ENCODE peak calls at places on chromosomes 4 and X, in six cellular contexts. W is heart left ventricle, O is suprapubic skin, Y is thyroid gland, A is tibial nerve, U is endothelial cell of umbilical vein. Q is an unnamed sample.

GRCh38 chr4:173289351-173289725 is 44.8 kb downstream of the HMGB2 start:
- DNase-seq in W (no peak), O (no peak), Y (no peak), A (no peak), U (no peak), Q (peak; percentile 77)

GRCh38 chr4:67520141-67520540 is 25.2 kb downstream of the CENPC start:
- DNase-seq in W (no peak), O (no peak), Y (no peak), A (no peak), U (no peak), Q (peak; percentile 3)

GRCh38 chrX:130578906-130579305 is 177.1 kb downstream of the RBMX2 start:
- DNase-seq in W (no peak), O (no peak), Y (no peak), A (no peak), U (no peak), Q (no peak)

GRCh38 chr4:76939184-76939583 is 10.4 kb upstream of the SEPTIN11 start:
- DNase-seq in W (no peak), O (no peak), Y (no peak), A (no peak), U (no peak), Q (no peak)

GRCh38 chrX:115957862-115958490 is 212.6 kb upstream of the AGTR2 start:
- DNase-seq in W (no peak), O (no peak), Y (no peak), A (no peak), U (no peak), Q (no peak)

GRCh38 chrX:41334866-41335589 is 1.1 kb downstream of the DDX3X start:
- DNase-seq in W (peak; percentile 83), O (peak; percentile 80), Y (peak; percentile 45), A (peak; percentile 15), U (peak; percentile 43), Q (peak; percentile 72)

GRCh38 chr4:139746430-139746829 is 80.8 kb downstream of the MGST2 start:
- DNase-seq in W (no peak), O (no peak), Y (no peak), A (no peak), U (no peak), Q (no peak)

GRCh38 chrX:71637848-71638247 is 19.5 kb upstream of the CXCR3 start:
- DNase-seq in W (no peak), O (no peak), Y (no peak), A (no peak), U (peak; percentile 72), Q (no peak)

GRCh38 chrX:119467842-119468185 is 430 bp upstream of the SLC25A5 start:
- DNase-seq in W (no peak), O (no peak), Y (no peak), A (no peak), U (no peak), Q (no peak)

GRCh38 chr4:176298664-176299063 is 21.1 kb upstream of the SPCS3 start:
- DNase-seq in W (no peak), O (no peak), Y (no peak), A (no peak), U (no peak), Q (no peak)

GRCh38 chr4:73583661-73584060 is 36.6 kb downstream of the RASSF6 start:
- DNase-seq in W (no peak), O (no peak), Y (no peak), A (no peak), U (no peak), Q (no peak)

GRCh38 chr4:140150636-140150885 is 3.4 kb downstream of the MAML3 start:
- DNase-seq in W (no peak), O (peak; percentile 92), Y (no peak), A (peak; percentile 75), U (no peak), Q (no peak)

GRCh38 chr4:187127456-187127855 is 403.8 kb upstream of the FAT1 start:
- DNase-seq in W (no peak), O (no peak), Y (no peak), A (no peak), U (no peak), Q (no peak)

GRCh38 chr4:153522800-153523089 is 56.6 kb downstream of the TMEM131L start:
- DNase-seq in W (no peak), O (no peak), Y (no peak), A (no peak), U (no peak), Q (no peak)

GRCh38 chrX:103656623-103657022 is 27.8 kb downstream of the TCEAL1 start:
- DNase-seq in W (no peak), O (no peak), Y (no peak), A (no peak), U (peak; percentile 59), Q (no peak)

GRCh38 chr4:186169942-186170802 is 21.2 kb upstream of the CYP4V2 start:
- DNase-seq in W (no peak), O (no peak), Y (peak; percentile 29), A (no peak), U (no peak), Q (no peak)

GRCh38 chrX:113212052-113212451 is 371.4 kb upstream of the AMOT start:
- DNase-seq in W (no peak), O (no peak), Y (no peak), A (no peak), U (no peak), Q (no peak)

GRCh38 chr4:667545-667925 is 6.5 kb downstream of the ATP5ME start:
- DNase-seq in W (no peak), O (no peak), Y (no peak), A (no peak), U (no peak), Q (no peak)

GRCh38 chrX:15465347-15465746 is 27.8 kb downstream of the PIR start:
- DNase-seq in W (no peak), O (no peak), Y (no peak), A (peak; percentile 13), U (no peak), Q (no peak)

DNA sequence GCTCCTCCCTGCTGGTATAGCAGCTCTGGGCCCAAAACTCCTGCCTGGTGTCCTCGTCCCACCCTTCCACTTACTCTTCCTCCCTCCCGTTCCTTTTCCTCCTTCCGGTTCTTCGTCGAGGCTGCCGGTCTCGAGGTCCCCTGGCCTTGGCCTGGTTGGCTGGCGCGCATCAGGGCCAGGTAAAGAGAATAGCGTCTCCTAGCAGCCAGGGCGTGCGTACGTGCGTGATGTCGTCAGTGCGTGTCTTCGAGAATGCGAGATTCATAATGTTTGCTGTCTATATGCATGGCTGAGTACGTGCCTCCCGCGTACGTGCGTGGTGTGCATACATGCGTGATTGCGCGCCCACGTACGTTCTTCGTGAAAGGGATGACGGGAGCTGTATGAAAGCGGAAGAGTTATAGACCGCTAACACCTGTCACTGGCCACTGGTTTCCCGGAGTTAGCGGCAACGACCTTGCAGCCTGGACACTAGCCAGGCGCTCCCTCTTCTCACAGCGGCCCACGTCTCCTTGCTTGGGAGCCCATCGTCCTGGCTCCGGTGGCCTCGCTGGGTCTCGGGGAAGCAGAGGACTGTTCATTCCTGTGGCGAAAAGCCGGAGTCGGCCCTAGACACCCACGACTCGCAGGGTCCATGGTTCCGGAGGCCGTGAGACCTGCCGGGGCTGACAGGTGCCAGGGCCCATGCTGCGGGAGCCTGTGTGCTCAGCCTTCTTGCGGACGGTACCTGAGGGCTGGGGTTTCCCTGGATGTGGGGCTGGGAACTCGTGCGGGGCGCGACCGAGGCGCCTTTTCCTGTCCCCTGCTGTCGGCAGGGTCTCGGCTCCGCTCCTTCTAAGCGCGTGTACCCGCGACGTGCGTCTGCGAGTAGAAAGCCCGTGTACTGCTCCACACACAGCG is at the start of gene EOLA1:
- DNase-seq in W (peak; percentile 92), O (peak; percentile 89), Y (peak; percentile 90), A (peak; percentile 59), U (peak; percentile 96), Q (peak; percentile 95)
- TF ChIP-seq POLR2A in W (no peak), O (peak; percentile 29), Y (no peak), A (no peak), U (peak; percentile 38), Q (peak; percentile 76)

DNA sequence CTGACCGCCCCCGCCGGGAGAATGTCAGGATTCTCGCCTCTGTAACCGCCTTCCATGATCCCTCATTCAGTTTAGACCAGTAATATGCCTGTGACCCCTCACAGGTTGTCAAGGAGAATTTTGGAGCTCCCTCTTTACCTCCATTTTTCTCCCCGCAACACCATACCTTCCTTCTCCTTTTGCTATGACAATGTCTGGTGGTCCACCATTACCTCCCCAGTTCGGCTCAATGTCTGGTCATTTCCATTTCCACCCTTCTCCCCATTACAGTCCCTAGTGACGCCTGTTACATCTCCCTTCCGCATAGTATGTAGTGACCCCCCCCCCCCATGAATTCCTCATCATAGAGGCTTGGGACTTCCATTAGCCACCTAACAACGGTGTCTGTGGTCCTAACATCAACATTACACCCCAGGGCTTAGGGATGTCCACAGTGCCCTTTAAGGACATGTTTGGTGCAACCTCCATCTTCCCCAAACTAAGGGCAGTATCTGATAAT is 697 bp downstream of the ARAF start:
- DNase-seq in W (no peak), O (no peak), Y (no peak), A (no peak), U (no peak), Q (no peak)
- TF ChIP-seq POLR2A in W (no peak), O (no peak), Y (no peak), A (no peak), U (no peak), Q (peak; percentile 49)

DNA sequence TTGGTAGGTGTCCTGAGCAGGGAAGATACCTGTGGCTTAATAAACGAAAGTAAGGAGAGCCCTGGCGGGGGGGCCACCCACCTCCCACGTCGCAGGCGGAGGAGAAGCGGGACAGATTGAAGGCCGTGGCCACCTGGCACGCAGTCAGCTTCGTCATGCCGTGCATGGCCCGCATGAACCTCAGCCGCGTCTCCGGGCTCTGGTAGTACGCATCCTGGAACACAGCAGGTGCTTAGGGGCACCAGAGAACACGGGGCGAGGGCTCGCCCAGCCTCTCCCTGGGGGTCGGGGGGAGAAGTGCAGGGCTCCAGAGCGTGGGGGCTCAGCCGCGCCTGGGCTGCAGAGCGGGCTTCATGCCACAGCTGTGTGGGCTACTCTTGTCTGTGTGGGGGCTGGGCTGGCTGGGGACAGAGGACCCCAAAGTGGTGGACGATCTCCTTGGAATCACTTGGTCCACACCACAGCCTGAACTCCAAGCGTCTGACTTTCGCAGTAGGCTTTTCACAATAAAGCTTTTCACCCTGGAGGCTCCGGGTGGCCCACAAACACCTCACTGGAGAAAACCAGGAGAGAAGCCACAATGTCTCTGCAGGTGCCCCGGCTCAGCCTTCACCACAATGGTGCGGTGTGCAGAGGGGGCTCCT is 27.1 kb upstream of the SLC25A6 start:
- DNase-seq in W (no peak), O (peak; percentile 75), Y (no peak), A (no peak), U (no peak), Q (no peak)
- TF ChIP-seq POLR2A in W (no peak), O (no peak), Y (no peak), A (no peak), U (peak; percentile 33), Q (no peak)

DNA sequence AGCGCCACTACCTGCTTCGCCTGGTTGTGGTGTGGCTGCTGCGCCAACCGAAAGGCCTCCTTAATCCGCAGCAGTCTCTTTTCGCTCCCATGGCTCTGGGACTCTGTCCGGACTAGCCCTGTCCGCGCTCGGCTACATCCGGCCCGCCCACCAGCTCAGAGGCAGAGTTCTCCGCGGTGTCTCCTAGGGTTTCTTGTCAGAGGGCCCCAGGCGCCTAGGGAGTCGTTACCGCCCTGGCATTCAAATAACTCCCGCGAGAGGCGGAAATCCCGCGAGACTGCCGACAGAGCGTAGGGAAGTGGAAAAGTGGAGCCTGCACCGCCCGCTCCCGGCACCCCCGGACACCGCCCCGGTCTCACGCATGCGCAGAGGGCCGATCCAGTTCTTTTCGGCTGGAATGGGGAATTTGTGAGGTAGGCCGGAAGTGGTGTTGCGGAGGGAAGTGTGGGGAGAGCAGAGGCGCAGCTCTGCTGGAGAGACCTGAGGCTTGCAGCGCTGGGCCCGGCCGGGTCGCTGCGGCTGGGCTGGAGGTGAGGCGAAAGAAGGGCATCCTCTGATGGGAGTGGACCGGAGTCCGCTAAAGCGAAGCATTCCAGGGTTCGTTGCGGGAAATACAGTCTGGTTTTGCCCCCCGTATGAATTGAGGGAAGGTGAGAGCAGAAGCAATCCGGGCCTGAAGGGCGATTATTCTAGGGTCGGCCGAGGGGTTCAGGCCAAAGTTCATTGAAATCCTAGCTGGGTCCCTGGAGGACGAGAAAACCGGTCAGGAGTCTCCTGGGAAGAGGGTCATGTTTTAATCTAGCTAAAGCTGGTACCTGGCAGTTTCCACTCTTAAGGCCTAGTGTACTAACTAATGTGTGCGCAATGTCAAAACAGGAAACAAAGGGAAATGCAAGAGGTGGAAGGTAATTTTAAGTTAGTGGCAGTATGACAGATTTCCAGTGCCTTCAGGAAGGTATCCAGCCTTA is at the start of gene FAM200B:
- DNase-seq in W (peak; percentile 98), O (peak; percentile 99), Y (peak; percentile 98), A (peak; percentile 99), U (peak; percentile 99), Q (peak; percentile 97)
- TF ChIP-seq POLR2A in W (no peak), O (peak; percentile 76), Y (peak; percentile 68), A (peak; percentile 56), U (peak; percentile 85), Q (peak; percentile 88)